ENCODE peak calls at places on chromosomes 2 and 18, in six cellular contexts. One of them, this sample, is unnamed.
A peak's percentile ranks its signal among the peaks of the same experiment; 100 is the strongest.

GRCh38 chr2:174259981-174260380 is 11.6 kb upstream of the OLA1 start:
- DNase-seq in stimulated activated CD8-positive, alpha-beta memory T cell treated with anti-CD3 and anti-CD28 coated beads, Interleukin-4, amount 100 ng/mL, for 4 hours: no peak
- DNase-seq in left ventricle myocardium inferior: no peak
- DNase-seq in activated T-helper 2 cell treated with anti-CD3 and anti-CD28 coated beads, Interferon-gamma antibody, Interleukin-2, Interleukin-4, amounts not matched to agents 10 μg/mL and 5 μg/mL and 100 μg/mL, durations not matched to agents 14 hours and 24 hours and 36 hours: no peak
- DNase-seq in WTC11: no peak
- DNase-seq in body of pancreas: no peak
- DNase-seq in this sample: no peak

GRCh38 chr2:78992451-78992806 is 33.1 kb upstream of the REG3G start:
- DNase-seq in stimulated activated CD8-positive, alpha-beta memory T cell treated with anti-CD3 and anti-CD28 coated beads, Interleukin-4, amount 100 ng/mL, for 4 hours: no peak
- DNase-seq in body of pancreas: peak; percentile 53
- DNase-seq in activated T-helper 2 cell treated with anti-CD3 and anti-CD28 coated beads, Interferon-gamma antibody, Interleukin-2, Interleukin-4, amounts not matched to agents 10 μg/mL and 5 μg/mL and 100 μg/mL, durations not matched to agents 14 hours and 24 hours and 36 hours: no peak
- DNase-seq in WTC11: peak; percentile 53
- DNase-seq in left ventricle myocardium inferior: no peak
- DNase-seq in this sample: no peak

GRCh38 chr2:59888015-59888414 is 665.4 kb downstream of the BCL11A start:
- DNase-seq in stimulated activated CD8-positive, alpha-beta memory T cell treated with anti-CD3 and anti-CD28 coated beads, Interleukin-4, amount 100 ng/mL, for 4 hours: no peak
- DNase-seq in body of pancreas: no peak
- DNase-seq in WTC11: peak; percentile 29
- DNase-seq in activated T-helper 2 cell treated with anti-CD3 and anti-CD28 coated beads, Interferon-gamma antibody, Interleukin-2, Interleukin-4, amounts not matched to agents 10 μg/mL and 5 μg/mL and 100 μg/mL, durations not matched to agents 14 hours and 24 hours and 36 hours: peak; percentile 37
- DNase-seq in left ventricle myocardium inferior: no peak
- DNase-seq in this sample: no peak

GRCh38 chr18:54205951-54206350 is 18.5 kb downstream of the MBD2 start:
- DNase-seq in activated T-helper 2 cell treated with anti-CD3 and anti-CD28 coated beads, Interferon-gamma antibody, Interleukin-2, Interleukin-4, amounts not matched to agents 10 μg/mL and 5 μg/mL and 100 μg/mL, durations not matched to agents 14 hours and 24 hours and 36 hours: no peak
- DNase-seq in WTC11: no peak
- DNase-seq in stimulated activated CD8-positive, alpha-beta memory T cell treated with anti-CD3 and anti-CD28 coated beads, Interleukin-4, amount 100 ng/mL, for 4 hours: no peak
- DNase-seq in left ventricle myocardium inferior: no peak
- DNase-seq in body of pancreas: no peak
- DNase-seq in this sample: no peak

GRCh38 chr2:41936751-41937463 is 110.9 kb upstream of the PKDCC start:
- DNase-seq in body of pancreas: no peak
- DNase-seq in WTC11: no peak
- DNase-seq in stimulated activated CD8-positive, alpha-beta memory T cell treated with anti-CD3 and anti-CD28 coated beads, Interleukin-4, amount 100 ng/mL, for 4 hours: no peak
- DNase-seq in activated T-helper 2 cell treated with anti-CD3 and anti-CD28 coated beads, Interferon-gamma antibody, Interleukin-2, Interleukin-4, amounts not matched to agents 10 μg/mL and 5 μg/mL and 100 μg/mL, durations not matched to agents 14 hours and 24 hours and 36 hours: no peak
- DNase-seq in left ventricle myocardium inferior: no peak
- DNase-seq in this sample: no peak

GRCh38 chr2:32947484-32948143 is 861 bp downstream of the LTBP1 start:
- DNase-seq in activated T-helper 2 cell treated with anti-CD3 and anti-CD28 coated beads, Interferon-gamma antibody, Interleukin-2, Interleukin-4, amounts not matched to agents 10 μg/mL and 5 μg/mL and 100 μg/mL, durations not matched to agents 14 hours and 24 hours and 36 hours: peak; percentile 31
- DNase-seq in left ventricle myocardium inferior: peak; percentile 42
- DNase-seq in stimulated activated CD8-positive, alpha-beta memory T cell treated with anti-CD3 and anti-CD28 coated beads, Interleukin-4, amount 100 ng/mL, for 4 hours: no peak
- DNase-seq in body of pancreas: peak; percentile 29
- DNase-seq in WTC11: peak; percentile 72
- DNase-seq in this sample: no peak

GRCh38 chr18:32910694-32911296 is 138.0 kb upstream of the KLHL14 start:
- DNase-seq in body of pancreas: no peak
- DNase-seq in left ventricle myocardium inferior: no peak
- DNase-seq in activated T-helper 2 cell treated with anti-CD3 and anti-CD28 coated beads, Interferon-gamma antibody, Interleukin-2, Interleukin-4, amounts not matched to agents 10 μg/mL and 5 μg/mL and 100 μg/mL, durations not matched to agents 14 hours and 24 hours and 36 hours: no peak
- DNase-seq in WTC11: no peak
- DNase-seq in stimulated activated CD8-positive, alpha-beta memory T cell treated with anti-CD3 and anti-CD28 coated beads, Interleukin-4, amount 100 ng/mL, for 4 hours: no peak
- DNase-seq in this sample: no peak

GRCh38 chr2:18149660-18150246 is 271.3 kb downstream of the KCNS3 start:
- DNase-seq in stimulated activated CD8-positive, alpha-beta memory T cell treated with anti-CD3 and anti-CD28 coated beads, Interleukin-4, amount 100 ng/mL, for 4 hours: no peak
- DNase-seq in WTC11: no peak
- DNase-seq in body of pancreas: no peak
- DNase-seq in activated T-helper 2 cell treated with anti-CD3 and anti-CD28 coated beads, Interferon-gamma antibody, Interleukin-2, Interleukin-4, amounts not matched to agents 10 μg/mL and 5 μg/mL and 100 μg/mL, durations not matched to agents 14 hours and 24 hours and 36 hours: no peak
- DNase-seq in left ventricle myocardium inferior: no peak
- DNase-seq in this sample: no peak

GRCh38 chr18:59881728-59882685 is 17.8 kb upstream of the PMAIP1 start:
- DNase-seq in left ventricle myocardium inferior: no peak
- DNase-seq in activated T-helper 2 cell treated with anti-CD3 and anti-CD28 coated beads, Interferon-gamma antibody, Interleukin-2, Interleukin-4, amounts not matched to agents 10 μg/mL and 5 μg/mL and 100 μg/mL, durations not matched to agents 14 hours and 24 hours and 36 hours: no peak
- DNase-seq in stimulated activated CD8-positive, alpha-beta memory T cell treated with anti-CD3 and anti-CD28 coated beads, Interleukin-4, amount 100 ng/mL, for 4 hours: no peak
- DNase-seq in body of pancreas: no peak
- DNase-seq in WTC11: no peak
- DNase-seq in this sample: no peak

GRCh38 chr2:188984680-188985079 is 10.5 kb downstream of the COL3A1 start:
- DNase-seq in WTC11: no peak
- DNase-seq in body of pancreas: no peak
- DNase-seq in left ventricle myocardium inferior: no peak
- DNase-seq in stimulated activated CD8-positive, alpha-beta memory T cell treated with anti-CD3 and anti-CD28 coated beads, Interleukin-4, amount 100 ng/mL, for 4 hours: no peak
- DNase-seq in activated T-helper 2 cell treated with anti-CD3 and anti-CD28 coated beads, Interferon-gamma antibody, Interleukin-2, Interleukin-4, amounts not matched to agents 10 μg/mL and 5 μg/mL and 100 μg/mL, durations not matched to agents 14 hours and 24 hours and 36 hours: no peak
- DNase-seq in this sample: no peak

GRCh38 chr2:241218131-241219029 is 29.9 kb downstream of the ANO7 start:
- DNase-seq in activated T-helper 2 cell treated with anti-CD3 and anti-CD28 coated beads, Interferon-gamma antibody, Interleukin-2, Interleukin-4, amounts not matched to agents 10 μg/mL and 5 μg/mL and 100 μg/mL, durations not matched to agents 14 hours and 24 hours and 36 hours: peak; percentile 22
- DNase-seq in WTC11: peak; percentile 69
- DNase-seq in body of pancreas: peak; percentile 56
- DNase-seq in left ventricle myocardium inferior: peak; percentile 55
- DNase-seq in stimulated activated CD8-positive, alpha-beta memory T cell treated with anti-CD3 and anti-CD28 coated beads, Interleukin-4, amount 100 ng/mL, for 4 hours: no peak
- DNase-seq in this sample: peak; percentile 22

GRCh38 chr18:2919600-2919999 is 72.8 kb downstream of the EMILIN2 start:
- DNase-seq in WTC11: no peak
- DNase-seq in left ventricle myocardium inferior: no peak
- DNase-seq in stimulated activated CD8-positive, alpha-beta memory T cell treated with anti-CD3 and anti-CD28 coated beads, Interleukin-4, amount 100 ng/mL, for 4 hours: no peak
- DNase-seq in activated T-helper 2 cell treated with anti-CD3 and anti-CD28 coated beads, Interferon-gamma antibody, Interleukin-2, Interleukin-4, amounts not matched to agents 10 μg/mL and 5 μg/mL and 100 μg/mL, durations not matched to agents 14 hours and 24 hours and 36 hours: no peak
- DNase-seq in body of pancreas: no peak
- DNase-seq in this sample: no peak

GRCh38 chr2:51013060-51013746 is 18.7 kb downstream of the NRXN1 start:
- DNase-seq in stimulated activated CD8-positive, alpha-beta memory T cell treated with anti-CD3 and anti-CD28 coated beads, Interleukin-4, amount 100 ng/mL, for 4 hours: no peak
- DNase-seq in left ventricle myocardium inferior: no peak
- DNase-seq in activated T-helper 2 cell treated with anti-CD3 and anti-CD28 coated beads, Interferon-gamma antibody, Interleukin-2, Interleukin-4, amounts not matched to agents 10 μg/mL and 5 μg/mL and 100 μg/mL, durations not matched to agents 14 hours and 24 hours and 36 hours: no peak
- DNase-seq in WTC11: peak; percentile 34
- DNase-seq in body of pancreas: peak; percentile 61
- DNase-seq in this sample: no peak

GRCh38 chr2:220847587-220847986 is 724.5 kb downstream of the EPHA4 start:
- DNase-seq in WTC11: no peak
- DNase-seq in left ventricle myocardium inferior: no peak
- DNase-seq in stimulated activated CD8-positive, alpha-beta memory T cell treated with anti-CD3 and anti-CD28 coated beads, Interleukin-4, amount 100 ng/mL, for 4 hours: no peak
- DNase-seq in body of pancreas: no peak
- DNase-seq in activated T-helper 2 cell treated with anti-CD3 and anti-CD28 coated beads, Interferon-gamma antibody, Interleukin-2, Interleukin-4, amounts not matched to agents 10 μg/mL and 5 μg/mL and 100 μg/mL, durations not matched to agents 14 hours and 24 hours and 36 hours: no peak
- DNase-seq in this sample: no peak

GRCh38 chr18:47968721-47969120 is 38.3 kb upstream of the SMAD2 start:
- DNase-seq in stimulated activated CD8-positive, alpha-beta memory T cell treated with anti-CD3 and anti-CD28 coated beads, Interleukin-4, amount 100 ng/mL, for 4 hours: no peak
- DNase-seq in WTC11: no peak
- DNase-seq in activated T-helper 2 cell treated with anti-CD3 and anti-CD28 coated beads, Interferon-gamma antibody, Interleukin-2, Interleukin-4, amounts not matched to agents 10 μg/mL and 5 μg/mL and 100 μg/mL, durations not matched to agents 14 hours and 24 hours and 36 hours: no peak
- DNase-seq in body of pancreas: no peak
- DNase-seq in left ventricle myocardium inferior: no peak
- DNase-seq in this sample: no peak

GRCh38 chr18:28523758-28524475 is 347.0 kb upstream of the CDH2 start:
- DNase-seq in activated T-helper 2 cell treated with anti-CD3 and anti-CD28 coated beads, Interferon-gamma antibody, Interleukin-2, Interleukin-4, amounts not matched to agents 10 μg/mL and 5 μg/mL and 100 μg/mL, durations not matched to agents 14 hours and 24 hours and 36 hours: no peak
- DNase-seq in left ventricle myocardium inferior: no peak
- DNase-seq in body of pancreas: no peak
- DNase-seq in WTC11: no peak
- DNase-seq in stimulated activated CD8-positive, alpha-beta memory T cell treated with anti-CD3 and anti-CD28 coated beads, Interleukin-4, amount 100 ng/mL, for 4 hours: no peak
- DNase-seq in this sample: no peak

GRCh38 chr2:79670198-79670597 is 157.3 kb downstream of the CTNNA2 start:
- DNase-seq in activated T-helper 2 cell treated with anti-CD3 and anti-CD28 coated beads, Interferon-gamma antibody, Interleukin-2, Interleukin-4, amounts not matched to agents 10 μg/mL and 5 μg/mL and 100 μg/mL, durations not matched to agents 14 hours and 24 hours and 36 hours: no peak
- DNase-seq in stimulated activated CD8-positive, alpha-beta memory T cell treated with anti-CD3 and anti-CD28 coated beads, Interleukin-4, amount 100 ng/mL, for 4 hours: no peak
- DNase-seq in body of pancreas: no peak
- DNase-seq in WTC11: peak; percentile 88
- DNase-seq in left ventricle myocardium inferior: no peak
- DNase-seq in this sample: no peak